ENCODE peak calls at places on chromosomes 4 and X, in eight cellular contexts. One of them, this sample, is unnamed.

GRCh38 chr4:89590102-89590501 is 246.9 kb downstream of the SNCA start:
- DNase-seq in caudate nucleus: no peak
- DNase-seq in suprapubic skin: no peak
- DNase-seq in A549: no peak
- DNase-seq in body of pancreas: no peak
- DNase-seq in spleen: no peak
- DNase-seq in ELR: no peak
- DNase-seq in COR-L47: no peak
- DNase-seq in this sample: no peak

GRCh38 chrX:84363674-84364073 is 138.6 kb downstream of the HDX start:
- DNase-seq in ELR: no peak
- DNase-seq in spleen: no peak
- DNase-seq in caudate nucleus: no peak
- DNase-seq in suprapubic skin: no peak
- DNase-seq in body of pancreas: no peak
- DNase-seq in COR-L47: no peak
- DNase-seq in A549: no peak
- DNase-seq in this sample: no peak

GRCh38 chr4:165403667-165404066 is 24.9 kb downstream of the CPE start:
- DNase-seq in suprapubic skin: no peak
- DNase-seq in caudate nucleus: no peak
- DNase-seq in COR-L47: no peak
- DNase-seq in ELR: peak; percentile 8
- DNase-seq in A549: no peak
- DNase-seq in body of pancreas: no peak
- DNase-seq in spleen: no peak
- DNase-seq in this sample: peak; percentile 39

GRCh38 chrX:139179592-139179991 is 350.9 kb upstream of the F9 start:
- DNase-seq in suprapubic skin: no peak
- DNase-seq in A549: no peak
- DNase-seq in ELR: no peak
- DNase-seq in COR-L47: no peak
- DNase-seq in body of pancreas: no peak
- DNase-seq in caudate nucleus: no peak
- DNase-seq in spleen: no peak
- DNase-seq in this sample: no peak

GRCh38 chrX:111047575-111047974 is 48.4 kb upstream of the PAK3 start:
- DNase-seq in spleen: no peak
- DNase-seq in ELR: no peak
- DNase-seq in suprapubic skin: no peak
- DNase-seq in body of pancreas: no peak
- DNase-seq in A549: no peak
- DNase-seq in COR-L47: no peak
- DNase-seq in caudate nucleus: no peak
- DNase-seq in this sample: no peak

GRCh38 chr4:20528508-20528907 is 171.8 kb upstream of the PACRGL start:
- DNase-seq in spleen: no peak
- DNase-seq in suprapubic skin: no peak
- DNase-seq in caudate nucleus: no peak
- DNase-seq in A549: no peak
- DNase-seq in ELR: peak; percentile 52
- DNase-seq in body of pancreas: no peak
- DNase-seq in COR-L47: no peak
- DNase-seq in this sample: no peak

GRCh38 chr4:100069207-100069606 is 119.1 kb upstream of the H2AZ1 start:
- DNase-seq in spleen: no peak
- DNase-seq in A549: no peak
- DNase-seq in suprapubic skin: no peak
- DNase-seq in ELR: no peak
- DNase-seq in body of pancreas: no peak
- DNase-seq in caudate nucleus: no peak
- DNase-seq in COR-L47: no peak
- DNase-seq in this sample: no peak

GRCh38 chr4:37983951-37984350 is 23.8 kb downstream of the PTTG2 start:
- DNase-seq in suprapubic skin: no peak
- DNase-seq in spleen: no peak
- DNase-seq in caudate nucleus: no peak
- DNase-seq in body of pancreas: no peak
- DNase-seq in A549: no peak
- DNase-seq in COR-L47: no peak
- DNase-seq in ELR: peak; percentile 71
- DNase-seq in this sample: no peak

GRCh38 chr4:147828361-147828760 is 96.5 kb downstream of the ARHGAP10 start:
- DNase-seq in COR-L47: no peak
- DNase-seq in caudate nucleus: no peak
- DNase-seq in A549: no peak
- DNase-seq in body of pancreas: no peak
- DNase-seq in ELR: peak; percentile 47
- DNase-seq in suprapubic skin: no peak
- DNase-seq in spleen: no peak
- DNase-seq in this sample: no peak

GRCh38 chrX:44459501-44459900 is 83.2 kb downstream of the FUNDC1 start:
- DNase-seq in COR-L47: no peak
- DNase-seq in spleen: no peak
- DNase-seq in body of pancreas: no peak
- DNase-seq in suprapubic skin: no peak
- DNase-seq in caudate nucleus: no peak
- DNase-seq in A549: no peak
- DNase-seq in ELR: peak; percentile 46
- DNase-seq in this sample: no peak

GRCh38 chrX:38138900-38139299 is 81.8 kb downstream of the SRPX start:
- DNase-seq in A549: no peak
- DNase-seq in ELR: no peak
- DNase-seq in spleen: no peak
- DNase-seq in COR-L47: no peak
- DNase-seq in caudate nucleus: no peak
- DNase-seq in suprapubic skin: no peak
- DNase-seq in body of pancreas: no peak
- DNase-seq in this sample: no peak

GRCh38 chr4:86338989-86339388 is 20.9 kb downstream of the MAPK10 start:
- DNase-seq in body of pancreas: no peak
- DNase-seq in caudate nucleus: no peak
- DNase-seq in suprapubic skin: no peak
- DNase-seq in A549: peak; percentile 65
- DNase-seq in ELR: peak; percentile 92
- DNase-seq in spleen: no peak
- DNase-seq in COR-L47: no peak
- DNase-seq in this sample: no peak

GRCh38 chr4:121070274-121070673 is 2.1 kb downstream of the NDNF start:
- DNase-seq in suprapubic skin: no peak
- DNase-seq in COR-L47: no peak
- DNase-seq in spleen: no peak
- DNase-seq in caudate nucleus: no peak
- DNase-seq in ELR: no peak
- DNase-seq in A549: no peak
- DNase-seq in body of pancreas: no peak
- DNase-seq in this sample: no peak

GRCh38 chr4:79855081-79855480 is 217.9 kb downstream of the ANTXR2 start:
- DNase-seq in caudate nucleus: no peak
- DNase-seq in COR-L47: no peak
- DNase-seq in ELR: no peak
- DNase-seq in body of pancreas: no peak
- DNase-seq in spleen: no peak
- DNase-seq in A549: no peak
- DNase-seq in suprapubic skin: no peak
- DNase-seq in this sample: peak; percentile 5

GRCh38 chrX:103236296-103236695 is 18.7 kb downstream of the TCEAL8 start:
- DNase-seq in ELR: no peak
- DNase-seq in A549: no peak
- DNase-seq in suprapubic skin: no peak
- DNase-seq in body of pancreas: no peak
- DNase-seq in caudate nucleus: no peak
- DNase-seq in spleen: no peak
- DNase-seq in COR-L47: no peak
- DNase-seq in this sample: no peak

GRCh38 chrX:41314204-41314603 is 19.8 kb upstream of the DDX3X start:
- DNase-seq in caudate nucleus: no peak
- DNase-seq in body of pancreas: no peak
- DNase-seq in spleen: peak; percentile 7
- DNase-seq in A549: no peak
- DNase-seq in suprapubic skin: no peak
- DNase-seq in ELR: no peak
- DNase-seq in COR-L47: no peak
- DNase-seq in this sample: no peak

GRCh38 chr4:86831262-86832090 is 17.7 kb downstream of the SLC10A6 start:
- DNase-seq in ELR: peak; percentile 90
- DNase-seq in A549: peak; percentile 46
- DNase-seq in suprapubic skin: no peak
- DNase-seq in body of pancreas: no peak
- DNase-seq in COR-L47: no peak
- DNase-seq in caudate nucleus: no peak
- DNase-seq in spleen: no peak
- DNase-seq in this sample: peak; percentile 15

GRCh38 chrX:118637997-118638396 is 89.4 kb upstream of the IL13RA1 start:
- DNase-seq in suprapubic skin: no peak
- DNase-seq in COR-L47: no peak
- DNase-seq in ELR: peak; percentile 19
- DNase-seq in caudate nucleus: no peak
- DNase-seq in body of pancreas: no peak
- DNase-seq in spleen: no peak
- DNase-seq in A549: peak; percentile 11
- DNase-seq in this sample: no peak

GRCh38 chrX:64642482-64642881 is 247.2 kb upstream of the MTMR8 start:
- DNase-seq in spleen: no peak
- DNase-seq in body of pancreas: no peak
- DNase-seq in ELR: no peak
- DNase-seq in suprapubic skin: no peak
- DNase-seq in caudate nucleus: no peak
- DNase-seq in COR-L47: no peak
- DNase-seq in A549: no peak
- DNase-seq in this sample: no peak

GRCh38 chr4:167885872-167886271 is 206.5 kb upstream of the ANXA10 start:
- DNase-seq in COR-L47: no peak
- DNase-seq in A549: no peak
- DNase-seq in spleen: no peak
- DNase-seq in suprapubic skin: no peak
- DNase-seq in caudate nucleus: no peak
- DNase-seq in ELR: peak; percentile 64
- DNase-seq in body of pancreas: no peak
- DNase-seq in this sample: no peak

GRCh38 chr4:94621491-94622080 is 136.2 kb upstream of the BMPR1B start:
- DNase-seq in caudate nucleus: no peak
- DNase-seq in body of pancreas: no peak
- DNase-seq in COR-L47: peak; percentile 35
- DNase-seq in A549: peak; percentile 57
- DNase-seq in suprapubic skin: no peak
- DNase-seq in ELR: peak; percentile 66
- DNase-seq in spleen: no peak
- DNase-seq in this sample: peak; percentile 16

GRCh38 chrX:10387011-10387410 is 230.2 kb downstream of the CLCN4 start:
- DNase-seq in suprapubic skin: no peak
- DNase-seq in spleen: no peak
- DNase-seq in A549: no peak
- DNase-seq in caudate nucleus: no peak
- DNase-seq in COR-L47: no peak
- DNase-seq in body of pancreas: no peak
- DNase-seq in ELR: peak; percentile 39
- DNase-seq in this sample: no peak

GRCh38 chrX:67555578-67556203 is 11.9 kb downstream of the AR start:
- DNase-seq in caudate nucleus: no peak
- DNase-seq in body of pancreas: peak; percentile 12
- DNase-seq in spleen: no peak
- DNase-seq in COR-L47: no peak
- DNase-seq in suprapubic skin: no peak
- DNase-seq in ELR: peak; percentile 57
- DNase-seq in A549: peak; percentile 61
- DNase-seq in this sample: no peak

GRCh38 chr4:1628892-1629703 is 55.0 kb downstream of the FAM53A start:
- DNase-seq in caudate nucleus: peak; percentile 30
- DNase-seq in COR-L47: peak; percentile 40
- DNase-seq in suprapubic skin: peak; percentile 74
- DNase-seq in A549: peak; percentile 27
- DNase-seq in ELR: peak; percentile 50
- DNase-seq in body of pancreas: peak; percentile 65
- DNase-seq in spleen: peak; percentile 91
- DNase-seq in this sample: peak; percentile 25

GRCh38 chrX:568341-568740 is 62.2 kb upstream of the SHOX start:
- DNase-seq in COR-L47: no peak
- DNase-seq in A549: no peak
- DNase-seq in suprapubic skin: no peak
- DNase-seq in spleen: no peak
- DNase-seq in ELR: no peak
- DNase-seq in body of pancreas: no peak
- DNase-seq in caudate nucleus: no peak
- DNase-seq in this sample: no peak

GRCh38 chr4:85734446-85734845 is 259.5 kb downstream of the ARHGAP24 start:
- DNase-seq in COR-L47: no peak
- DNase-seq in caudate nucleus: no peak
- DNase-seq in ELR: peak; percentile 22
- DNase-seq in body of pancreas: no peak
- DNase-seq in A549: no peak
- DNase-seq in spleen: no peak
- DNase-seq in suprapubic skin: no peak
- DNase-seq in this sample: no peak

GRCh38 chr4:146957252-146957651 is 11.6 kb upstream of the TTC29 start:
- DNase-seq in ELR: peak; percentile 99
- DNase-seq in suprapubic skin: no peak
- DNase-seq in spleen: no peak
- DNase-seq in COR-L47: no peak
- DNase-seq in body of pancreas: no peak
- DNase-seq in A549: peak; percentile 27
- DNase-seq in caudate nucleus: no peak
- DNase-seq in this sample: no peak

GRCh38 chrX:18828832-18829404 is 121.5 kb downstream of the PPEF1 start:
- DNase-seq in COR-L47: no peak
- DNase-seq in suprapubic skin: no peak
- DNase-seq in ELR: peak; percentile 3
- DNase-seq in A549: peak; percentile 12
- DNase-seq in caudate nucleus: no peak
- DNase-seq in spleen: no peak
- DNase-seq in body of pancreas: no peak
- DNase-seq in this sample: no peak

GRCh38 chr4:81454498-81454897 is 17.2 kb downstream of the RASGEF1B start:
- DNase-seq in suprapubic skin: no peak
- DNase-seq in COR-L47: no peak
- DNase-seq in caudate nucleus: no peak
- DNase-seq in A549: no peak
- DNase-seq in body of pancreas: no peak
- DNase-seq in spleen: no peak
- DNase-seq in ELR: peak; percentile 3
- DNase-seq in this sample: no peak

GRCh38 chr4:105457997-105458396 is 15.9 kb downstream of the PPA2 start:
- DNase-seq in ELR: no peak
- DNase-seq in COR-L47: no peak
- DNase-seq in body of pancreas: no peak
- DNase-seq in spleen: no peak
- DNase-seq in caudate nucleus: no peak
- DNase-seq in suprapubic skin: no peak
- DNase-seq in A549: no peak
- DNase-seq in this sample: no peak